ENCODE peak calls at places on chromosomes 13 and 19, in six cellular contexts. One of them, this sample, is unnamed. For H3K4me1, the result is how much of the 10 kb centered on the place peaks cover.

GRCh38 chr13:98972627-98973026 is 5.2 kb downstream of the DOCK9 start:
- DNase-seq in PC-3: peak
- DNase-seq in GM23248: peak
- DNase-seq in endodermal cell: no peak
- DNase-seq in fibroblast of lung: peak
- DNase-seq in IMR-90: peak
- DNase-seq in this sample: peak

GRCh38 chr19:632228-633067 is 889 bp downstream of the POLRMT start:
- DNase-seq in endodermal cell: peak
- DNase-seq in fibroblast of lung: peak
- DNase-seq in IMR-90: peak
- DNase-seq in PC-3: peak
- DNase-seq in GM23248: peak
- DNase-seq in this sample: peak

GRCh38 chr13:109145631-109146030 is 516.2 kb downstream of the MYO16 start:
- DNase-seq in IMR-90: peak
- DNase-seq in fibroblast of lung: peak
- DNase-seq in PC-3: peak
- DNase-seq in GM23248: peak
- DNase-seq in endodermal cell: no peak
- DNase-seq in this sample: peak

GRCh38 chr13:105737688-105738087 is 797.8 kb downstream of the EFNB2 start:
- DNase-seq in endodermal cell: no peak
- DNase-seq in IMR-90: no peak
- DNase-seq in GM23248: no peak
- DNase-seq in fibroblast of lung: no peak
- DNase-seq in PC-3: no peak
- DNase-seq in this sample: no peak

GRCh38 chr13:48043789-48044503 is 6.4 kb downstream of the NUDT15 start:
- DNase-seq in fibroblast of lung: peak
- DNase-seq in PC-3: peak
- DNase-seq in endodermal cell: no peak
- DNase-seq in IMR-90: peak
- DNase-seq in GM23248: peak
- DNase-seq in this sample: peak

GRCh38 chr19:47026156-47026555 is 6.5 kb downstream of the NPAS1 start:
- DNase-seq in fibroblast of lung: no peak
- DNase-seq in endodermal cell: no peak
- DNase-seq in PC-3: no peak
- DNase-seq in IMR-90: no peak
- DNase-seq in GM23248: no peak
- DNase-seq in this sample: no peak

GRCh38 chr13:24684600-24684998 is 4.4 kb downstream of the ATP12A start:
- DNase-seq in PC-3: no peak
- DNase-seq in IMR-90: no peak
- DNase-seq in endodermal cell: peak
- DNase-seq in GM23248: peak
- DNase-seq in fibroblast of lung: no peak
- DNase-seq in this sample: peak

GRCh38 chr19:14775855-14776254 is 2.5 kb downstream of the ADGRE2 start:
- DNase-seq in IMR-90: no peak
- DNase-seq in GM23248: no peak
- DNase-seq in PC-3: no peak
- DNase-seq in fibroblast of lung: no peak
- DNase-seq in endodermal cell: no peak
- DNase-seq in this sample: no peak

GRCh38 chr13:101149735-101150380 is 266.4 kb downstream of the NALCN start:
- DNase-seq in fibroblast of lung: peak
- DNase-seq in PC-3: peak
- DNase-seq in GM23248: peak
- DNase-seq in IMR-90: peak
- DNase-seq in endodermal cell: peak
- DNase-seq in this sample: peak

GRCh38 chr19:16078311-16078758 is 2.0 kb downstream of the TPM4 start:
- DNase-seq in PC-3: peak
- DNase-seq in IMR-90: peak
- DNase-seq in GM23248: peak
- DNase-seq in fibroblast of lung: peak
- DNase-seq in endodermal cell: peak
- DNase-seq in this sample: peak

GRCh38 chr19:33797821-33798633 is 1.4 kb downstream of the KCTD15 start:
- DNase-seq in IMR-90: peak
- DNase-seq in fibroblast of lung: peak
- DNase-seq in GM23248: peak
- DNase-seq in endodermal cell: peak
- DNase-seq in PC-3: no peak
- DNase-seq in this sample: peak

GRCh38 chr13:51328488-51328887 is 11.0 kb upstream of the SERPINE3 start:
- DNase-seq in IMR-90: no peak
- DNase-seq in PC-3: no peak
- DNase-seq in endodermal cell: peak
- DNase-seq in GM23248: no peak
- DNase-seq in fibroblast of lung: no peak
- DNase-seq in this sample: no peak

GRCh38 chr19:13825489-13826475 is 30.5 kb downstream of the ZSWIM4 start:
- DNase-seq in endodermal cell: peak
- DNase-seq in GM23248: peak
- DNase-seq in PC-3: peak
- DNase-seq in fibroblast of lung: no peak
- DNase-seq in IMR-90: no peak
- DNase-seq in this sample: peak

GRCh38 chr19:10861118-10861651 is 10.2 kb upstream of the CARM1 start:
- DNase-seq in PC-3: peak
- DNase-seq in IMR-90: no peak
- DNase-seq in fibroblast of lung: no peak
- DNase-seq in GM23248: peak
- DNase-seq in endodermal cell: peak
- DNase-seq in this sample: peak

GRCh38 chr13:32246468-32246867 is 68.7 kb downstream of the ZAR1L start:
- DNase-seq in fibroblast of lung: peak
- DNase-seq in endodermal cell: peak
- DNase-seq in GM23248: peak
- DNase-seq in PC-3: peak
- DNase-seq in IMR-90: peak
- DNase-seq in this sample: peak

GRCh38 chr13:99380921-99381645 is 73.9 kb upstream of the GPR183 start:
- DNase-seq in GM23248: no peak
- DNase-seq in endodermal cell: peak
- DNase-seq in PC-3: no peak
- DNase-seq in fibroblast of lung: peak
- DNase-seq in IMR-90: peak
- DNase-seq in this sample: no peak

GRCh38 chr19:46351241-46352041 is 4.6 kb downstream of the PPP5C start:
- DNase-seq in fibroblast of lung: peak
- DNase-seq in GM23248: peak
- DNase-seq in PC-3: peak
- DNase-seq in IMR-90: peak
- DNase-seq in endodermal cell: no peak
- DNase-seq in this sample: peak

GRCh38 chr13:27919934-27920676 is at the start of gene PDX1:
- DNase-seq in GM23248: peak
- DNase-seq in endodermal cell: peak
- DNase-seq in fibroblast of lung: no peak
- DNase-seq in IMR-90: no peak
- DNase-seq in PC-3: peak
- DNase-seq in this sample: no peak

GRCh38 chr19:1449467-1450442 is at the start of gene APC2:
- DNase-seq in endodermal cell: peak
- DNase-seq in fibroblast of lung: no peak
- DNase-seq in IMR-90: peak
- DNase-seq in PC-3: no peak
- DNase-seq in GM23248: peak
- DNase-seq in this sample: peak

GRCh38 chr19:10876459-10877240 is 5.3 kb downstream of the CARM1 start:
- DNase-seq in IMR-90: no peak
- DNase-seq in PC-3: no peak
- DNase-seq in endodermal cell: peak
- DNase-seq in GM23248: peak
- DNase-seq in fibroblast of lung: no peak
- DNase-seq in this sample: no peak

GRCh38 chr13:97274782-97275252 is 52.7 kb downstream of the MBNL2 start:
- DNase-seq in GM23248: peak
- DNase-seq in fibroblast of lung: peak
- DNase-seq in endodermal cell: no peak
- DNase-seq in PC-3: peak
- DNase-seq in IMR-90: peak
- DNase-seq in this sample: peak

GRCh38 chr19:47587295-47587694 is 14.3 kb upstream of the ZNF541 start:
- DNase-seq in PC-3: no peak
- DNase-seq in IMR-90: peak
- DNase-seq in fibroblast of lung: peak
- DNase-seq in endodermal cell: no peak
- DNase-seq in GM23248: peak
- DNase-seq in this sample: no peak

GRCh38 chr13:34464011-34464410 is 478.1 kb upstream of the NBEA start:
- DNase-seq in GM23248: no peak
- DNase-seq in fibroblast of lung: peak
- DNase-seq in IMR-90: no peak
- DNase-seq in endodermal cell: no peak
- DNase-seq in PC-3: peak
- DNase-seq in this sample: no peak

GRCh38 chr13:25046274-25046984 is 49.5 kb upstream of the PABPC3 start:
- DNase-seq in GM23248: peak
- DNase-seq in PC-3: no peak
- DNase-seq in endodermal cell: peak
- DNase-seq in fibroblast of lung: no peak
- DNase-seq in IMR-90: no peak
- DNase-seq in this sample: peak

GRCh38 chr13:36297600-36298338 is at the start of gene CCDC169:
- DNase-seq in IMR-90: peak
- DNase-seq in PC-3: peak
- DNase-seq in fibroblast of lung: peak
- DNase-seq in endodermal cell: peak
- DNase-seq in GM23248: peak
- DNase-seq in this sample: peak

GRCh38 chr13:30932481-30933333 is at the start of gene TEX26:
- DNase-seq in GM23248: no peak
- DNase-seq in PC-3: no peak
- DNase-seq in endodermal cell: peak
- DNase-seq in fibroblast of lung: peak
- DNase-seq in IMR-90: no peak
- DNase-seq in this sample: no peak

GRCh38 chr19:10086032-10086903 is at the start of gene SHFL:
- DNase-seq in PC-3: peak
- DNase-seq in IMR-90: peak
- DNase-seq in fibroblast of lung: peak
- DNase-seq in endodermal cell: peak
- DNase-seq in GM23248: peak
- DNase-seq in this sample: peak

GRCh38 chr19:5332501-5332900 is 8.1 kb downstream of the PTPRS start:
- DNase-seq in PC-3: no peak
- DNase-seq in fibroblast of lung: no peak
- DNase-seq in endodermal cell: no peak
- DNase-seq in IMR-90: no peak
- DNase-seq in GM23248: no peak
- DNase-seq in this sample: no peak

GRCh38 chr19:918481-919156 is 1.5 kb downstream of the KISS1R start:
- DNase-seq in fibroblast of lung: no peak
- DNase-seq in IMR-90: no peak
- DNase-seq in PC-3: peak
- DNase-seq in GM23248: no peak
- DNase-seq in endodermal cell: peak
- DNase-seq in this sample: no peak

DNA sequence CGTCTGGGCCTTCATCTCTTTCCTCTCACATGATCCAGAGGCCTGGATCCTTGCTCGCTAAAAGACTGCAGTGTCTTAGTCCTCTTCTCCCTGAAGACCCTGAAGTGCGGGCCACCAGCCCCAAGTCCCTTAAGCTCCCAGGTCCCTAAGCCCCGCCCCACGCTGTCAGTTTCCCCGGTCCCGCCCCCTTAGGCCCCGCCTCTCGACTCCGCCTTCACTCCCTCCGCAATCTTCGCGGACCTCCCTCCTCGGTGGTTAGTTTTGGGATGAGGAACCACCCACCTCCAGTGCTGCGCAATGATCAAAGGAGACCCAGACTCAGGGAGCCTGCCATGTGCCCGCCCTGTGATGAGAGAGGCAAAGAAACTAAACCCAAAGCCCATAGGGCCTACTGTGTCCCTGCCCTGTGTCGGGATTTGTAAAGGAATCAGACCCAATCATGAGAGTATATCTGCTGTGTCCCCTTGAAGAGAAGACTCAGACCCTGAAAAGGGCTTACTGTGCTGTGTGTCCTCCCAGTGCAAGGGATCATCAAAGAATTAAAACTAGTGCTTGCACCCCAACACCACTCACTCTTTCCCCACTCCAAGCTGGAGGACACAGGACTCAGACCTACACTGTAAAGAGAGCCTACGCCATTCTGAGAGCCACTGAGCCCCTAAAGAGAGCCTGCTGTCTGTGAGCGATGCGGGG is 3.0 kb upstream of the COX6B1 start:
- DNase-seq in GM23248: peak
- DNase-seq in fibroblast of lung: peak
- DNase-seq in IMR-90: peak
- DNase-seq in endodermal cell: peak
- DNase-seq in PC-3: peak
- DNase-seq in this sample: peak
- H3K4me1 ChIP-seq in GM23248: under half
- H3K4me1 ChIP-seq in fibroblast of lung: under half
- H3K4me1 ChIP-seq in IMR-90: under half
- H3K4me1 ChIP-seq in endodermal cell: under half
- H3K4me1 ChIP-seq in PC-3: under half
- H3K4me1 ChIP-seq in this sample: under half

GRCh38 chr13:83150616-83151307 is 731.5 kb downstream of the SLITRK1 start:
- DNase-seq in PC-3: no peak
- DNase-seq in endodermal cell: no peak
- DNase-seq in fibroblast of lung: no peak
- DNase-seq in GM23248: peak
- DNase-seq in IMR-90: no peak
- DNase-seq in this sample: no peak

GRCh38 chr13:83153833-83154232 is 728.4 kb downstream of the SLITRK1 start:
- DNase-seq in GM23248: no peak
- DNase-seq in endodermal cell: no peak
- DNase-seq in PC-3: no peak
- DNase-seq in fibroblast of lung: no peak
- DNase-seq in IMR-90: no peak
- DNase-seq in this sample: no peak

GRCh38 chr13:83151308-83151660 is 731.0 kb downstream of the SLITRK1 start:
- DNase-seq in fibroblast of lung: peak
- DNase-seq in endodermal cell: no peak
- DNase-seq in IMR-90: peak
- DNase-seq in PC-3: no peak
- DNase-seq in GM23248: peak
- DNase-seq in this sample: peak
- H3K9ac ChIP-seq in fibroblast of lung: no peak
- H3K9ac ChIP-seq in endodermal cell: no peak
- H3K9ac ChIP-seq in IMR-90: no peak
- H3K9ac ChIP-seq in PC-3: no peak
- H3K9ac ChIP-seq in GM23248: no peak
- H3K9ac ChIP-seq in this sample: no peak

GRCh38 chr19:56623006-56623405 is 20.0 kb upstream of the SMIM17 start:
- DNase-seq in IMR-90: no peak
- DNase-seq in PC-3: no peak
- DNase-seq in fibroblast of lung: no peak
- DNase-seq in endodermal cell: no peak
- DNase-seq in GM23248: no peak
- DNase-seq in this sample: no peak
- H3K4me1 ChIP-seq in IMR-90: under half
- H3K4me1 ChIP-seq in PC-3: under half
- H3K4me1 ChIP-seq in fibroblast of lung: under half
- H3K4me1 ChIP-seq in endodermal cell: under half
- H3K4me1 ChIP-seq in GM23248: under half
- H3K4me1 ChIP-seq in this sample: under half

GRCh38 chr19:50476943-50477264 is 256 bp upstream of the GARIN5A start:
- DNase-seq in IMR-90: no peak
- DNase-seq in endodermal cell: no peak
- DNase-seq in GM23248: no peak
- DNase-seq in PC-3: no peak
- DNase-seq in fibroblast of lung: no peak
- DNase-seq in this sample: no peak
- H3K9ac ChIP-seq in IMR-90: peak
- H3K9ac ChIP-seq in endodermal cell: peak
- H3K9ac ChIP-seq in GM23248: peak
- H3K9ac ChIP-seq in PC-3: peak
- H3K9ac ChIP-seq in fibroblast of lung: peak
- H3K9ac ChIP-seq in this sample: peak

This sample was measured in adipocyte.